ENCODE peak calls at places on chromosome 18, in eight cellular contexts. A is H9; U is stimulated activated CD4-positive, alpha-beta T cell treated with anti-CD3 and anti-CD28 coated beads, Interleukin-12 subunit alpha, Interleukin-12 subunit beta, amount 100 ng/mL, for 4 hours; O is frontal cortex; D is keratinocyte; Y is activated effector memory CD4-positive, alpha-beta T cell treated with Interleukin-2 at 50 U/mL for 16 hours; Z is foreskin fibroblast; H is nucleus accumbens. I is an unnamed sample.

GRCh38 chr18:614980-615607 is 18.3 kb downstream of the CLUL1 start:
- DNase-seq in A (no peak), U (no peak), O (no peak), D (no peak), Y (no peak), Z (no peak), H (no peak), I (no peak)

GRCh38 chr18:57737661-57738060 is 65.5 kb downstream of the ATP8B1 start:
- DNase-seq in A (no peak), U (no peak), O (no peak), D (no peak), Y (no peak), Z (peak; percentile 98), H (no peak), I (peak; percentile 78)

GRCh38 chr18:69840445-69840844 is 107.2 kb downstream of the CD226 start:
- DNase-seq in A (no peak), U (no peak), O (no peak), D (no peak), Y (no peak), Z (no peak), H (no peak), I (no peak)

GRCh38 chr18:7116832-7117389 is 686 bp downstream of the LAMA1 start:
- DNase-seq in A (peak; percentile 37), U (no peak), O (no peak), D (no peak), Y (no peak), Z (no peak), H (no peak), I (no peak)

GRCh38 chr18:79494936-79495335 is 99.2 kb downstream of the NFATC1 start:
- DNase-seq in A (no peak), U (no peak), O (no peak), D (no peak), Y (no peak), Z (no peak), H (no peak), I (no peak)

GRCh38 chr18:69161383-69162028 is 239.2 kb upstream of the DOK6 start:
- DNase-seq in A (no peak), U (no peak), O (peak; percentile 5), D (no peak), Y (no peak), Z (no peak), H (no peak), I (peak; percentile 50)

GRCh38 chr18:69387181-69387580 is 13.5 kb upstream of the DOK6 start:
- DNase-seq in A (no peak), U (no peak), O (no peak), D (no peak), Y (no peak), Z (no peak), H (no peak), I (no peak)

GRCh38 chr18:49021433-49022129 is 70.8 kb upstream of the SMAD7 start:
- DNase-seq in A (peak; percentile 95), U (peak; percentile 37), O (no peak), D (peak; percentile 90), Y (peak; percentile 20), Z (no peak), H (no peak), I (no peak)

GRCh38 chr18:75041586-75041985 is 167.4 kb downstream of the PTGR3 start:
- DNase-seq in A (no peak), U (no peak), O (no peak), D (no peak), Y (no peak), Z (peak; percentile 6), H (no peak), I (no peak)

GRCh38 chr18:5490753-5491240 is 53.0 kb downstream of the EPB41L3 start:
- DNase-seq in A (no peak), U (no peak), O (no peak), D (no peak), Y (no peak), Z (no peak), H (no peak), I (no peak)

GRCh38 chr18:54223568-54224241 is 764 bp downstream of the MBD2 start:
- DNase-seq in A (peak; percentile 32), U (peak; percentile 42), O (peak; percentile 22), D (peak; percentile 53), Y (peak; percentile 17), Z (peak; percentile 90), H (peak; percentile 12), I (no peak)

GRCh38 chr18:13239557-13239956 is 21.0 kb downstream of the LDLRAD4 start:
- DNase-seq in A (no peak), U (no peak), O (no peak), D (no peak), Y (no peak), Z (no peak), H (no peak), I (no peak)

GRCh38 chr18:35417223-35417622 is 40.1 kb upstream of the ZNF396 start:
- DNase-seq in A (no peak), U (no peak), O (no peak), D (no peak), Y (no peak), Z (no peak), H (no peak), I (no peak)

GRCh38 chr18:58057291-58057965 is 13.4 kb downstream of the NEDD4L start:
- DNase-seq in A (no peak), U (no peak), O (no peak), D (no peak), Y (no peak), Z (no peak), H (no peak), I (no peak)

GRCh38 chr18:36526611-36527010 is 229.1 kb downstream of the FHOD3 start:
- DNase-seq in A (no peak), U (no peak), O (no peak), D (no peak), Y (no peak), Z (no peak), H (no peak), I (no peak)

I was measured in putamen.